ENCODE peak calls at places on chromosomes 3 and 15, in four cellular contexts. W is stimulated activated effector memory CD8-positive, alpha-beta T cell treated with anti-CD3 and anti-CD28 coated beads, Interleukin-12 subunit alpha, Interleukin-12 subunit beta, amount 100 ng/mL, for 72 hours; L is Right ventricle myocardium superior; V is mesothelial cell of epicardium. A is an unnamed sample.

GRCh38 chr15:40087991-40088928 is 20.4 kb downstream of the BMF start:
- DNase-seq in V (no peak), L (peak), W (no peak), A (no peak)

GRCh38 chr3:79326642-79327041 is 441.2 kb downstream of the ROBO1 start:
- DNase-seq in V (no peak), L (no peak), W (no peak), A (no peak)

GRCh38 chr15:64568765-64569164 is 108.4 kb downstream of the ZNF609 start:
- DNase-seq in W (no peak), V (no peak), L (no peak), A (no peak)

GRCh38 chr3:46091046-46091445 is 63.8 kb upstream of the XCR1 start:
- DNase-seq in W (no peak), V (no peak), L (peak), A (no peak)

GRCh38 chr15:90400759-90401314 is 12.8 kb downstream of the IQGAP1 start:
- DNase-seq in L (peak), W (peak), V (no peak), A (peak)

GRCh38 chr15:68578175-68578959 is 426 bp upstream of the CORO2B start:
- DNase-seq in V (peak), W (peak), L (peak), A (peak)

GRCh38 chr3:53425936-53426335 is 68.5 kb upstream of the CACNA1D start:
- DNase-seq in V (no peak), W (no peak), L (no peak), A (no peak)

GRCh38 chr15:67808821-67809220 is 16.5 kb upstream of the SKOR1 start:
- DNase-seq in L (no peak), W (no peak), V (no peak), A (no peak)

GRCh38 chr3:115588201-115588600 is 35.1 kb upstream of the GAP43 start:
- DNase-seq in L (no peak), W (no peak), V (no peak), A (no peak)

GRCh38 chr15:58221591-58222241 is 83.5 kb downstream of the AQP9 start:
- DNase-seq in L (no peak), V (no peak), W (no peak), A (peak)

GRCh38 chr3:189530822-189531221 is 100.4 kb upstream of the TP63 start:
- DNase-seq in L (no peak), V (no peak), W (no peak), A (no peak)

GRCh38 chr3:27509376-27509775 is 25.2 kb upstream of the SLC4A7 start:
- DNase-seq in V (no peak), L (no peak), W (no peak), A (no peak)

GRCh38 chr3:194587438-194587931 is 45.7 kb downstream of the TMEM44 start:
- DNase-seq in V (no peak), W (no peak), L (peak), A (no peak)

GRCh38 chr15:77599899-77600298 is 32.8 kb downstream of the LINGO1 start:
- DNase-seq in L (peak), V (no peak), W (no peak), A (peak)

GRCh38 chr3:24354230-24354629 is 140.4 kb downstream of the THRB start:
- DNase-seq in W (no peak), L (no peak), V (no peak), A (no peak)

GRCh38 chr3:181561130-181561529 is 150.6 kb upstream of the SOX2 start:
- DNase-seq in V (no peak), W (no peak), L (no peak), A (no peak)

GRCh38 chr3:46127503-46127902 is 80.6 kb downstream of the CCR1 start:
- DNase-seq in W (no peak), V (no peak), L (no peak), A (no peak)

GRCh38 chr3:171172070-171172469 is 145.6 kb upstream of the SLC2A2 start:
- DNase-seq in W (no peak), L (no peak), V (no peak), A (peak)

GRCh38 chr15:73560501-73561117 is 72.6 kb downstream of the NPTN start:
- DNase-seq in L (no peak), W (no peak), V (no peak), A (no peak)

GRCh38 chr3:87287025-87287424 is 10.6 kb upstream of the POU1F1 start:
- DNase-seq in L (no peak), W (no peak), V (no peak), A (no peak)

GRCh38 chr3:45067486-45067885 is 41.4 kb downstream of the CLEC3B start:
- DNase-seq in V (no peak), L (no peak), W (no peak), A (no peak)

GRCh38 chr15:80309769-80310384 is 57.9 kb upstream of the CTXND1 start:
- DNase-seq in L (no peak), W (no peak), V (no peak), A (peak)

GRCh38 chr3:102979682-102980378 is 545.0 kb downstream of the ZPLD1 start:
- DNase-seq in L (peak), W (no peak), V (peak), A (no peak)

GRCh38 chr15:75884041-75884440 is 19.6 kb upstream of the FBXO22 start:
- DNase-seq in W (no peak), V (no peak), L (no peak), A (no peak)

GRCh38 chr3:133535971-133536634 is 37.4 kb upstream of the CDV3 start:
- DNase-seq in W (no peak), L (no peak), V (no peak), A (no peak)

GRCh38 chr3:100163787-100164186 is 49.5 kb upstream of the FILIP1L start:
- DNase-seq in L (no peak), V (no peak), W (no peak), A (no peak)

GRCh38 chr3:194422188-194422587 is 23.1 kb upstream of the GP5 start:
- DNase-seq in V (no peak), W (no peak), L (no peak), A (no peak)

GRCh38 chr15:20271647-20272046 is 270.0 kb downstream of the GOLGA6L6 start:
- DNase-seq in W (no peak), L (no peak), V (no peak), A (no peak)

GRCh38 chr15:85120351-85121113 is 138.9 kb downstream of the PDE8A start:
- DNase-seq in W (no peak), L (no peak), V (no peak), A (no peak)

GRCh38 chr3:111285188-111285547 is 213.6 kb downstream of the NECTIN3 start:
- DNase-seq in V (no peak), W (no peak), L (no peak), A (no peak)

GRCh38 chr3:184145120-184145524 is 10.0 kb downstream of the EIF2B5 start:
- DNase-seq in L (peak), V (no peak), W (no peak), A (peak)